ENCODE peak calls at places on chromosome 12, in six cellular contexts. Z, K, Q, A, L and N are unnamed samples.

GRCh38 chr12:45338272-45338671 is 122.4 kb downstream of the ANO6 start:
- DNase-seq in Z (no peak), K (peak), Q (no peak), A (no peak), L (no peak), N (no peak)

GRCh38 chr12:6182279-6182898 is 17.8 kb upstream of the CD9 start:
- DNase-seq in Z (peak), K (peak), Q (peak), A (peak), L (no peak), N (no peak)

GRCh38 chr12:11697670-11698387 is 48.4 kb downstream of the ETV6 start:
- DNase-seq in Z (no peak), K (no peak), Q (no peak), A (peak), L (no peak), N (no peak)

GRCh38 chr12:65891219-65891618 is 66.9 kb downstream of the HMGA2 start:
- DNase-seq in Z (no peak), K (no peak), Q (no peak), A (no peak), L (no peak), N (no peak)

GRCh38 chr12:69570000-69570516 is 15.2 kb upstream of the CCT2 start:
- DNase-seq in Z (no peak), K (no peak), Q (no peak), A (no peak), L (no peak), N (no peak)

GRCh38 chr12:52587563-52587962 is 13.7 kb downstream of the KRT72 start:
- DNase-seq in Z (no peak), K (no peak), Q (no peak), A (no peak), L (no peak), N (no peak)

GRCh38 chr12:127355061-127355820 is 911.7 kb upstream of the TMEM132C start:
- DNase-seq in Z (no peak), K (no peak), Q (no peak), A (peak), L (no peak), N (no peak)

GRCh38 chr12:59166457-59166856 is 246.2 kb upstream of the LRIG3 start:
- DNase-seq in Z (no peak), K (no peak), Q (peak), A (no peak), L (no peak), N (no peak)

GRCh38 chr12:127893875-127894635 is 372.9 kb upstream of the TMEM132C start:
- DNase-seq in Z (no peak), K (no peak), Q (no peak), A (no peak), L (peak), N (no peak)

GRCh38 chr12:67665679-67666078 is 17.1 kb downstream of the DYRK2 start:
- DNase-seq in Z (no peak), K (no peak), Q (no peak), A (no peak), L (no peak), N (no peak)
- H3K27ac ChIP-seq in Z (no peak), K (peak), Q (no peak), A (no peak), L (no peak), N (no peak)

DNA sequence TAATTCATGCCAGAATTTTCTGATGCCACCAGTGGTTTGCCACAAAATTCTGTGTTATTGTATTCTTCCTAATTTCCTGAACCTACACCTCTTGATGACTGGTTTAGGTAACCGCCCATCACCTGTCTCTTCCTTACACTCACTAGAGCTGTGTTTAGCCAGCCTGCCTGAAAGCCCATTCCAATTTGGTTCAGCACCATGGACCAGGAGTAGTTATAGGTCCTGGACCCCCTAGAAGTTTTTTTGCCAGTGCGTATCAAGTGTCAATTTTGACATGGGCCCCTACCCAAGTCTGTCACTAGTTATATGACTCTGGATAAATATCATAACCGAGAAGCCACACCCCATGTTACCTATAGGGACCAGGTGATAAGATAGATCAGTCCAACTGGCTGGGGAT is 94.0 kb upstream of the NAP1L1 start:
- DNase-seq in Z (no peak), K (no peak), Q (no peak), A (no peak), L (no peak), N (no peak)
- H3K27ac ChIP-seq in Z (no peak), K (no peak), Q (no peak), A (peak), L (no peak), N (no peak)

DNA sequence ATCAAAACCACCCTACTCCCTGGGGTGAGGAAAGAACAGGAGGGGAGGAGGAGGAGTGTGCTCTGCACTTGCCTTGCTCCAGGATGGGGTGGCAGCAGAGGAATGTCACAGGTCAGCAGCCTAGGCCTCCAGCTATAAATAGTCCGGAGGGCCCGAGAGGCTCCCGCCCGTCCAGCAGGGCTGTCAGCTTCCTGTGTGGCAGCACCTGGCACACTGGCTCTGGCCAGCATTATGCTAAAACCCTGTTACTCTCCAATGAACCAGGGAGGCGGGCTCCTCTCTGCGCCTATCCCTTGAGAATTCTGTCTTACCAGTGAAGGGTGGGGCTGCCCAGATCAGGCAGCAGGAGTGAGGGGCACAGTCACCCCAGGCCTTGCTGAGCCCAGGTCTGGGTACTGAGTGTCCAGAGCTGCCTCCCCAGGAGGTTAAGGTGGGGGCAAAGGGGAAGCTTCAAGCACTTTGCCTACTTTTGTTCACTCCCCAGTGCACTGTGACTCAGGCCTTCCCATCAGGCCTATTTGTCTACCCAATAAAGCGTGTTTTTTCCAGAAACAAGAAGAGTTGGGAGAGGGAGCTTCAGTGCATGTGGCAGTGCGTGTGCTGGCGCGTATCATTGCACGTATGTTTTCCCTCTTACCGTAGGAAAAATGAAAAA is 1.1 kb upstream of the COX14 start:
- DNase-seq in Z (peak), K (peak), Q (peak), A (peak), L (no peak), N (no peak)
- H3K27ac ChIP-seq in Z (peak), K (peak), Q (peak), A (peak), L (no peak), N (no peak)

GRCh38 chr12:71872999-71873398 is 33.4 kb downstream of the TBC1D15 start:
- DNase-seq in Z (no peak), K (no peak), Q (no peak), A (no peak), L (no peak), N (no peak)

GRCh38 chr12:71873821-71874220 is 34.3 kb downstream of the TBC1D15 start:
- DNase-seq in Z (no peak), K (no peak), Q (no peak), A (no peak), L (no peak), N (no peak)

GRCh38 chr12:71870409-71870808 is 30.9 kb downstream of the TBC1D15 start:
- DNase-seq in Z (no peak), K (no peak), Q (no peak), A (no peak), L (no peak), N (no peak)

GRCh38 chr12:71872401-71872800 is 32.8 kb downstream of the TBC1D15 start:
- DNase-seq in Z (no peak), K (no peak), Q (no peak), A (no peak), L (no peak), N (no peak)

GRCh38 chr12:71871116-71871515 is 31.6 kb downstream of the TBC1D15 start:
- DNase-seq in Z (no peak), K (no peak), Q (no peak), A (no peak), L (no peak), N (no peak)
- H3K27ac ChIP-seq in Z (no peak), K (no peak), Q (no peak), A (no peak), L (no peak), N (no peak)